ENCODE peak calls at places on chromosomes 3 and 15, in ten cellular contexts. M, K, Z, O, F, P, H, E, N and L are unnamed samples.

GRCh38 chr3:35183915-35184675 is 455.2 kb upstream of the ARPP21 start:
- DNase-seq in M (no peak), K (no peak), Z (no peak), O (no peak), F (no peak), P (no peak), H (no peak), E (no peak), N (no peak), L (no peak)

GRCh38 chr3:181872887-181873286 is 161.2 kb downstream of the SOX2 start:
- DNase-seq in M (no peak), K (no peak), Z (no peak), O (no peak), F (no peak), P (no peak), H (no peak), E (no peak), N (no peak), L (no peak)

GRCh38 chr3:153051427-153052095 is 110.5 kb upstream of the RAP2B start:
- DNase-seq in M (no peak), K (no peak), Z (no peak), O (no peak), F (no peak), P (peak; percentile 31), H (no peak), E (peak; percentile 49), N (peak; percentile 3), L (peak; percentile 10)

GRCh38 chr3:46709721-46710120 is 7.9 kb downstream of the PRSS50 start:
- DNase-seq in M (no peak), K (peak; percentile 7), Z (no peak), O (no peak), F (no peak), P (no peak), H (no peak), E (no peak), N (no peak), L (no peak)

GRCh38 chr3:60086811-60087210 is 1037.0 kb upstream of the CFAP20DC start:
- DNase-seq in M (no peak), K (no peak), Z (peak; percentile 38), O (peak; percentile 59), F (no peak), P (peak; percentile 1), H (no peak), E (peak; percentile 26), N (peak; percentile 15), L (no peak)

GRCh38 chr3:70108072-70108471 is 108.5 kb downstream of the SAMMSON start:
- DNase-seq in M (no peak), K (peak; percentile 26), Z (peak; percentile 26), O (peak; percentile 29), F (no peak), P (peak; percentile 18), H (no peak), E (peak; percentile 2), N (no peak), L (peak; percentile 1)

GRCh38 chr15:72285402-72285801 is 13.0 kb upstream of the PARP6 start:
- DNase-seq in M (no peak), K (no peak), Z (no peak), O (no peak), F (no peak), P (no peak), H (no peak), E (no peak), N (no peak), L (peak; percentile 43)

GRCh38 chr3:12818273-12818672 is 21.8 kb downstream of the CAND2 start:
- DNase-seq in M (no peak), K (no peak), Z (no peak), O (no peak), F (no peak), P (no peak), H (no peak), E (no peak), N (no peak), L (no peak)

GRCh38 chr15:67915374-67916050 is 75.7 kb upstream of the RNU6-1 start:
- DNase-seq in M (peak; percentile 96), K (no peak), Z (no peak), O (no peak), F (no peak), P (peak; percentile 96), H (peak; percentile 59), E (no peak), N (no peak), L (peak; percentile 59)

GRCh38 chr3:42823351-42823750 is 14.1 kb downstream of the ACKR2 start:
- DNase-seq in M (no peak), K (no peak), Z (no peak), O (no peak), F (no peak), P (no peak), H (no peak), E (no peak), N (no peak), L (no peak)

GRCh38 chr3:47299396-47300318 is 16.9 kb downstream of the KLHL18 start:
- DNase-seq in M (no peak), K (peak; percentile 5), Z (no peak), O (no peak), F (no peak), P (peak; percentile 20), H (no peak), E (no peak), N (no peak), L (no peak)

GRCh38 chr3:14336414-14337285 is 65.8 kb upstream of the SLC6A6 start:
- DNase-seq in M (peak; percentile 50), K (no peak), Z (no peak), O (no peak), F (no peak), P (peak; percentile 35), H (no peak), E (no peak), N (no peak), L (no peak)

GRCh38 chr3:160114352-160114751 is 110.9 kb upstream of the C3orf80 start:
- DNase-seq in M (no peak), K (no peak), Z (no peak), O (no peak), F (no peak), P (no peak), H (no peak), E (no peak), N (no peak), L (no peak)

GRCh38 chr15:76345880-76346665 is 9.5 kb downstream of the ISL2 start:
- DNase-seq in M (no peak), K (no peak), Z (peak; percentile 86), O (no peak), F (peak; percentile 39), P (peak; percentile 61), H (no peak), E (no peak), N (no peak), L (peak; percentile 85)

GRCh38 chr3:56321383-56321782 is 146.9 kb downstream of the ERC2 start:
- DNase-seq in M (no peak), K (no peak), Z (no peak), O (no peak), F (no peak), P (no peak), H (no peak), E (no peak), N (no peak), L (no peak)

GRCh38 chr3:65234499-65234898 is 546.7 kb upstream of the ADAMTS9 start:
- DNase-seq in M (no peak), K (no peak), Z (no peak), O (no peak), F (no peak), P (no peak), H (no peak), E (no peak), N (no peak), L (no peak)

GRCh38 chr3:74862501-74862900 is 248.0 kb upstream of the CNTN3 start:
- DNase-seq in M (no peak), K (no peak), Z (no peak), O (no peak), F (no peak), P (no peak), H (no peak), E (no peak), N (no peak), L (no peak)

GRCh38 chr15:68789921-68790575 is 30.6 kb downstream of the ANP32A start:
- DNase-seq in M (no peak), K (no peak), Z (no peak), O (no peak), F (no peak), P (no peak), H (no peak), E (no peak), N (no peak), L (no peak)

GRCh38 chr3:51500632-51501131 is 867 bp upstream of the DCAF1 start:
- DNase-seq in M (no peak), K (peak; percentile 50), Z (no peak), O (peak; percentile 23), F (no peak), P (no peak), H (peak; percentile 34), E (no peak), N (no peak), L (no peak)

GRCh38 chr3:175192536-175192935 is 333.4 kb downstream of the NAALADL2 start:
- DNase-seq in M (no peak), K (no peak), Z (no peak), O (no peak), F (no peak), P (no peak), H (no peak), E (no peak), N (no peak), L (no peak)

GRCh38 chr15:50046868-50047267 is 72.2 kb downstream of the ATP8B4 start:
- DNase-seq in M (no peak), K (no peak), Z (no peak), O (no peak), F (no peak), P (no peak), H (no peak), E (no peak), N (no peak), L (no peak)

GRCh38 chr15:41911691-41912345 is 18.0 kb upstream of the SPTBN5 start:
- DNase-seq in M (no peak), K (no peak), Z (no peak), O (no peak), F (no peak), P (no peak), H (no peak), E (no peak), N (no peak), L (no peak)

GRCh38 chr3:132645058-132645457 is 14.6 kb downstream of the ACAD11 start:
- DNase-seq in M (no peak), K (no peak), Z (no peak), O (no peak), F (no peak), P (no peak), H (no peak), E (no peak), N (no peak), L (no peak)

GRCh38 chr15:58065011-58065444 is 483 bp downstream of the ALDH1A2 start:
- DNase-seq in M (no peak), K (no peak), Z (no peak), O (peak; percentile 24), F (no peak), P (no peak), H (peak; percentile 54), E (no peak), N (no peak), L (no peak)

GRCh38 chr3:43754316-43754715 is 63.6 kb downstream of the ABHD5 start:
- DNase-seq in M (no peak), K (no peak), Z (no peak), O (no peak), F (no peak), P (no peak), H (no peak), E (peak; percentile 34), N (no peak), L (no peak)

GRCh38 chr3:138068579-138069174 is 46.7 kb downstream of the DZIP1L start:
- DNase-seq in M (peak; percentile 55), K (peak; percentile 88), Z (peak; percentile 82), O (peak; percentile 91), F (peak; percentile 59), P (peak; percentile 53), H (peak; percentile 82), E (peak; percentile 65), N (peak; percentile 46), L (peak; percentile 80)

GRCh38 chr3:16060358-16060852 is 114.1 kb upstream of the GALNT15 start:
- DNase-seq in M (no peak), K (peak; percentile 73), Z (no peak), O (no peak), F (no peak), P (peak; percentile 98), H (peak; percentile 68), E (peak; percentile 76), N (peak; percentile 85), L (peak; percentile 28)